ENCODE peak calls at places on chromosomes 3 and 15, in six cellular contexts. T is A549, M is astrocyte of the cerebellum, Q is retinal pigment epithelial cell, Y is NB4, S is GM12865. G is an unnamed sample.

GRCh38 chr3:71309342-71309741 is 274.2 kb downstream of the FOXP1 start:
- DNase-seq in Y (peak; percentile 6), Q (no peak), S (no peak), T (no peak), M (no peak), G (no peak)

GRCh38 chr3:64270143-64270542 is 44.9 kb upstream of the PRICKLE2 start:
- DNase-seq in S (no peak), Q (no peak), M (no peak), Y (no peak), T (no peak), G (no peak)

GRCh38 chr3:134360046-134360445 is 14.2 kb downstream of the AMOTL2 start:
- DNase-seq in T (no peak), Y (no peak), M (no peak), S (no peak), Q (no peak), G (no peak)

GRCh38 chr3:183189641-183190040 is 27.1 kb upstream of the LAMP3 start:
- DNase-seq in M (no peak), S (no peak), Y (no peak), T (no peak), Q (no peak), G (no peak)

GRCh38 chr3:189361103-189361835 is 189.5 kb downstream of the TPRG1 start:
- DNase-seq in M (no peak), Q (no peak), Y (no peak), S (no peak), T (peak; percentile 35), G (no peak)

GRCh38 chr3:180066598-180066997 is 29.9 kb upstream of the PEX5L start:
- DNase-seq in T (no peak), Y (no peak), S (no peak), M (no peak), Q (no peak), G (no peak)

GRCh38 chr15:91853968-91854943 is 748 bp downstream of the SLCO3A1 start:
- DNase-seq in Q (no peak), S (no peak), Y (peak; percentile 81), T (peak; percentile 48), M (no peak), G (no peak)

GRCh38 chr3:8324727-8325126 is 176.9 kb upstream of the LMCD1 start:
- DNase-seq in S (peak; percentile 46), M (no peak), Q (no peak), T (peak; percentile 55), Y (peak; percentile 29), G (peak; percentile 46)

GRCh38 chr3:107690522-107691138 is 167.9 kb downstream of the BBX start:
- DNase-seq in Y (peak; percentile 60), T (peak; percentile 67), Q (no peak), M (peak; percentile 58), S (peak; percentile 66), G (no peak)

GRCh38 chr15:100778831-100779288 is 100.8 kb upstream of the ALDH1A3 start:
- DNase-seq in M (no peak), Q (no peak), T (no peak), Y (no peak), S (no peak), G (no peak)

GRCh38 chr3:45475145-45475544 is 86.8 kb downstream of the LARS2 start:
- DNase-seq in S (no peak), Q (no peak), Y (no peak), T (no peak), M (no peak), G (no peak)

GRCh38 chr3:25455316-25456232 is 27.5 kb downstream of the RARB start:
- DNase-seq in M (no peak), Q (no peak), T (no peak), S (no peak), Y (no peak), G (no peak)

GRCh38 chr3:189316296-189317019 is 144.7 kb downstream of the TPRG1 start:
- DNase-seq in S (no peak), T (no peak), M (no peak), Q (no peak), Y (no peak), G (peak; percentile 84)

GRCh38 chr3:69051796-69052566 is at the start of gene TMF1:
- DNase-seq in M (peak; percentile 98), S (peak; percentile 99), Y (peak; percentile 98), T (peak; percentile 98), Q (peak; percentile 96), G (peak; percentile 96)

GRCh38 chr15:39275066-39275465 is 305.8 kb upstream of the THBS1 start:
- DNase-seq in M (no peak), Y (no peak), S (peak; percentile 47), T (no peak), Q (no peak), G (no peak)

GRCh38 chr3:189947948-189948723 is 172.6 kb downstream of the P3H2 start:
- DNase-seq in T (peak; percentile 60), S (peak; percentile 66), Q (no peak), M (no peak), Y (peak; percentile 24), G (no peak)

GRCh38 chr3:148861277-148861869 is 3.7 kb upstream of the CPA3 start:
- DNase-seq in Q (peak; percentile 22), T (peak; percentile 50), S (peak; percentile 55), M (peak; percentile 52), Y (peak; percentile 57), G (no peak)

GRCh38 chr3:29338981-29339833 is 58.3 kb downstream of the RBMS3 start:
- DNase-seq in T (no peak), M (no peak), S (no peak), Q (no peak), Y (no peak), G (no peak)

GRCh38 chr3:126530171-126531050 is 6.5 kb downstream of the CHST13 start:
- DNase-seq in Y (peak; percentile 99), Q (no peak), S (peak; percentile 18), T (no peak), M (no peak), G (no peak)

GRCh38 chr3:138456961-138457862 is 22.8 kb downstream of the ESYT3 start:
- DNase-seq in T (no peak), M (no peak), S (no peak), Q (no peak), Y (no peak), G (no peak)

GRCh38 chr3:64174328-64174727 is 50.9 kb downstream of the PRICKLE2 start:
- DNase-seq in M (no peak), Y (no peak), Q (no peak), S (no peak), T (no peak), G (no peak)

GRCh38 chr15:56076651-56077050 is 83.2 kb upstream of the NEDD4 start:
- DNase-seq in T (no peak), Q (peak; percentile 43), Y (no peak), S (no peak), M (no peak), G (no peak)

GRCh38 chr15:88627463-88627862 is 6.3 kb downstream of the AEN start:
- DNase-seq in S (peak; percentile 74), M (no peak), Y (no peak), T (no peak), Q (no peak), G (no peak)

GRCh38 chr3:123431658-123432323 is 17.1 kb downstream of the ADCY5 start:
- DNase-seq in Q (no peak), S (no peak), M (no peak), T (no peak), Y (no peak), G (no peak)

GRCh38 chr15:58441376-58442070 is 9.7 kb downstream of the LIPC start:
- DNase-seq in Y (no peak), S (no peak), T (peak; percentile 48), M (no peak), Q (no peak), G (no peak)

DNA sequence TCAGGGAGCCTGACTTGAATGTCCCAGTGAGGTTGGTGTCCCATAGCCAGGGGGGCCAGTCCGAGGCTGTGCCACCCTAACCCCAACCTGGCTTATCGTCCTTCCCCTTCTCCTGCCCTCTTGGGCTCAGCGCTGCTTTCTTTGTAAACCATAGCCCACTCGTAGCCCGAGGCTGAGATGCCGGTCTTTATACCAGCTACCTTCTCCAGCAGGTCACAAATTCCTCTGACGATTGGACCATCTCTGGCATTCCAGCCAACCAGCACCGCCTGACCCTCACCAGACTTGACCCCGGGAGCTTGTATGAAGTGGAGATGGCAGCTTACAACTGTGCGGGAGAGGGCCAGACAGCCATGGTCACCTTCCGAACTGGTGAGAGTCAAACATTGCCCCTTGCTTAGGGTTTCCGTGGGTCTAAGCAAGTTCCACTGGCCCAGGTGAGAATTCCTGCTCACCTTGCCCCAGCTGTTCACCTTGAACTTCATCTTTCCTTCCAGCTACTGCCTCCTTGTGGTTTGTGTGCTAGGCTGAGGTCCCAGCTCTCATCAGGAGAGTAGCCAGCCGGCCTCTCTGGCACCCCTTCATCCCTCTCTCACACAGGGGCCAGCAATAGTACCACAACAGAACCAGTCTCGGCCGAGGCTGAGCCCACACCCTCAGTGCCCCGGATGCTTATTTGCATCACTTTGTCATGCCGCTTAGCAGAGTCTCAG is 66.7 kb downstream of the BOC start:
- DNase-seq in S (peak; percentile 18), M (no peak), Y (no peak), T (no peak), Q (no peak), G (no peak)
- H3K4me3 ChIP-seq in S (no peak overlapping the region), M (no peak overlapping the region), Y (no peak overlapping the region), T (no peak overlapping the region), Q (no peak overlapping the region), G (no peak overlapping the region)

DNA sequence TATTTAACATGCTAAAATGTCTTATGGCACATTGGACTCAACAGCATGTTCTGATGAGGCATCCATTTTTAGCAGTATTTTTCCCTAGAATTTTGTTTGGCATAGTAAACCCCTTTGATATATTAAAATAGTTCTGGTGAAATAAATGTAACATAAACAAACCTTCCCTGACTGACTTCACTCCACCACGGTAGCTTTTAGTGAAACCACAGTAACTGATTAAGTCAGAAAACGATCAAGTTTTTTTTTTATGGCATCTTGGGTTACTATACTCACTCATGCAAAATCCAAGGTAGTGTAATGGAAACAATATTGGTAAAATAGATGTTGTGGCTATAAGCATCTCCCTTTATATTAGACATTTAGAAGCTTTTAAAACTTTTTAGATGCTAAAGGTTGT is 2.8 kb downstream of the SERP1 start:
- DNase-seq in S (no peak), Y (no peak), T (no peak), Q (no peak), M (no peak), G (no peak)
- H3K4me3 ChIP-seq in S (no peak overlapping the region), Y (peak overlapping the region; percentile 98), T (no peak overlapping the region), Q (no peak overlapping the region), M (no peak overlapping the region), G (no peak overlapping the region)

GRCh38 chr15:77013786-77014136 is 18.8 kb downstream of the PSTPIP1 start:
- DNase-seq in S (peak; percentile 72), Y (peak; percentile 56), T (no peak), Q (no peak), M (no peak), G (no peak)
- H3K4me3 ChIP-seq in S (no peak overlapping the region), Y (no peak overlapping the region), T (no peak overlapping the region), Q (no peak overlapping the region), M (no peak overlapping the region), G (no peak overlapping the region)

DNA sequence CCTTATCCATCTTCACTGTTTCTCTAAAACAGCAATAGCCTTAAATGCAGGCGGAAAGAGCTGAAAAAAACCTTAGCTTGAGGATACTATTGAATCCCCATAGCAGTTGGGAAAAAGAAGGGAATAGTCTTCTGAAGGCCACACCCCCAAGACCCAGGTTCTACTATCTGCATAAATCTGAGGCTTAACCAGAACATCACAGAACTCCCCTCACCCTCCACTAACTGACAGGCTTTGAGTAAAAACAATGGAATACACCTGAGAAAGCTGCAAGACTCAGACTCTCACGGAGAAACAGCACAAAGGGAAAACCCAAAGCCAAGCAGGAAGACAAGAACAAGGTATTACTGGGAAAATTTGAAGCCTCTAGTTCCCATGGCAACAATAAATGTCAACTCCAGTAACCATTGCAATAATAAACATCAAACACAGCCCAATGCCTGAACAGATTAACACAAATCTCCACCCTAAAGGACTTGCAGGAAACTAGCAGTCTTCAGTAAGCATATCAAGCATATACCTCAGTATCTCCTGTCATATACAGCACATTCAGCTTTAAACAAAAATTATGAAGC is 56.4 kb downstream of the TMCC1 start:
- DNase-seq in Y (no peak), T (peak; percentile 29), S (no peak), M (no peak), Q (peak; percentile 51), G (no peak)
- H3K4me3 ChIP-seq in Y (no peak overlapping the region), T (no peak overlapping the region), S (no peak overlapping the region), M (no peak overlapping the region), Q (no peak overlapping the region), G (no peak overlapping the region)

G was measured in Caco-2.